ENCODE peak calls at places on chromosomes 16 and 17, in five cellular contexts. I, D, G, W and O are unnamed samples.

GRCh38 chr17:3946711-3947235 is 17.5 kb downstream of the ATP2A3 start:
- DNase-seq in G (no peak), D (no peak), I (no peak), W (no peak), O (no peak)

GRCh38 chr17:63193827-63194226 is 227.8 kb downstream of the TANC2 start:
- DNase-seq in G (no peak), W (no peak), I (no peak), D (no peak), O (no peak)

GRCh38 chr17:82356028-82356427 is 3.0 kb upstream of the TEX19 start:
- DNase-seq in W (no peak), D (peak; percentile 20), G (no peak), I (peak; percentile 54), O (no peak)

GRCh38 chr17:80124351-80124981 is 22.5 kb downstream of the EIF4A3 start:
- DNase-seq in I (peak; percentile 94), D (peak; percentile 89), W (no peak), G (no peak), O (no peak)

GRCh38 chr17:76716834-76717205 is 6.1 kb upstream of the MXRA7 start:
- DNase-seq in D (peak; percentile 97), W (no peak), G (no peak), I (no peak), O (no peak)

GRCh38 chr17:77223642-77224420 is 83.1 kb downstream of the SEC14L1 start:
- DNase-seq in I (no peak), W (no peak), G (no peak), D (no peak), O (no peak)

GRCh38 chr17:13609953-13610352 is 8.2 kb upstream of the HS3ST3A1 start:
- DNase-seq in D (no peak), W (no peak), I (no peak), G (no peak), O (no peak)

GRCh38 chr16:56930516-56931252 is 1.3 kb upstream of the HERPUD1 start:
- DNase-seq in G (peak; percentile 48), W (no peak), D (no peak), I (peak; percentile 62), O (no peak)

GRCh38 chr17:4583796-4584124 is 569 bp upstream of the SMTNL2 start:
- DNase-seq in W (no peak), I (peak; percentile 86), D (no peak), G (no peak), O (no peak)

GRCh38 chr16:28872952-28873351 is 5.3 kb upstream of the ATP2A1 start:
- DNase-seq in I (no peak), W (no peak), D (no peak), G (no peak), O (no peak)

GRCh38 chr17:56592487-56593072 is 919 bp upstream of the NOG start:
- DNase-seq in W (no peak), G (peak; percentile 67), I (peak; percentile 92), D (peak; percentile 23), O (peak; percentile 63)

GRCh38 chr17:77332981-77333685 is 192.4 kb downstream of the SEC14L1 start:
- DNase-seq in G (no peak), W (peak; percentile 96), I (no peak), D (peak; percentile 68), O (peak; percentile 13)

GRCh38 chr16:27723711-27724490 is 174.0 kb downstream of the KATNIP start:
- DNase-seq in G (no peak), D (no peak), W (no peak), I (no peak), O (no peak)

GRCh38 chr17:1490643-1491405 is 1.7 kb downstream of the MYO1C start:
- DNase-seq in G (peak; percentile 40), D (no peak), I (peak; percentile 87), W (no peak), O (peak; percentile 48)

GRCh38 chr17:38885044-38885727 is 15.3 kb downstream of the LASP1 start:
- DNase-seq in G (no peak), W (no peak), D (no peak), I (peak; percentile 60), O (no peak)

GRCh38 chr16:51175081-51175480 is 24.0 kb upstream of the SALL1 start:
- DNase-seq in I (no peak), D (no peak), W (no peak), G (no peak), O (no peak)

GRCh38 chr17:21043296-21044232 is 753 bp upstream of the USP22 start:
- DNase-seq in G (peak; percentile 94), W (peak; percentile 90), D (peak; percentile 99), I (peak; percentile 79), O (peak; percentile 94)

GRCh38 chr16:49061315-49061714 is 220.3 kb downstream of the CBLN1 start:
- DNase-seq in G (no peak), D (no peak), I (no peak), W (no peak), O (no peak)

GRCh38 chr16:26394409-26394808 is 672.3 kb upstream of the C16orf82 start:
- DNase-seq in I (no peak), D (no peak), W (no peak), G (no peak), O (no peak)

GRCh38 chr17:12107905-12108304 is 87.2 kb downstream of the MAP2K4 start:
- DNase-seq in I (no peak), W (no peak), D (peak; percentile 30), G (no peak), O (no peak)

GRCh38 chr17:76008630-76009425 is 8.2 kb downstream of the CDK3 start:
- DNase-seq in I (no peak), W (no peak), G (no peak), D (no peak), O (no peak)

GRCh38 chr17:63446981-63447687 is 1.0 kb upstream of the CYB561 start:
- DNase-seq in I (peak; percentile 90), G (peak; percentile 89), D (peak; percentile 81), W (no peak), O (peak; percentile 37)

GRCh38 chr16:81618661-81619060 is 160.4 kb upstream of the PLCG2 start:
- DNase-seq in D (no peak), W (no peak), I (no peak), G (no peak), O (no peak)

GRCh38 chr17:67157732-67158639 is 87.0 kb downstream of the HELZ start:
- DNase-seq in I (no peak), W (no peak), D (peak; percentile 63), G (peak; percentile 64), O (no peak)

GRCh38 chr17:77304746-77305473 is 164.1 kb downstream of the SEC14L1 start:
- DNase-seq in D (no peak), G (no peak), W (no peak), I (no peak), O (no peak)

GRCh38 chr17:57971572-57971971 is 16.4 kb upstream of the CUEDC1 start:
- DNase-seq in W (no peak), G (no peak), I (peak; percentile 36), D (no peak), O (no peak)

GRCh38 chr17:57979076-57979475 is 9.0 kb downstream of the VEZF1 start:
- DNase-seq in G (no peak), W (no peak), I (no peak), D (no peak), O (no peak)

GRCh38 chr17:57976594-57976993 is 11.5 kb downstream of the VEZF1 start:
- DNase-seq in G (no peak), D (no peak), W (no peak), I (no peak), O (no peak)

GRCh38 chr17:57972151-57972550 is 15.9 kb downstream of the VEZF1 start:
- DNase-seq in G (peak; percentile 34), I (peak; percentile 23), W (no peak), D (no peak), O (no peak)

GRCh38 chr17:57975044-57975443 is 13.0 kb downstream of the VEZF1 start:
- DNase-seq in G (no peak), I (no peak), D (peak; percentile 41), W (no peak), O (no peak)
- TF ChIP-seq CTCF in G (no peak), I (no peak), D (no peak), W (no peak), O (no peak)

GRCh38 chr16:21599994-21600773 is 807 bp downstream of the METTL9 start:
- DNase-seq in G (no peak), I (no peak), W (no peak), D (peak; percentile 44), O (no peak)
- TF ChIP-seq CTCF in G (no peak), I (peak; percentile 6), W (no peak), D (no peak), O (no peak)

GRCh38 chr16:54930034-54930938 is at the start of gene IRX5:
- DNase-seq in I (peak; percentile 95), G (peak; percentile 94), D (peak; percentile 96), W (peak; percentile 83), O (no peak)
- TF ChIP-seq CTCF in I (peak; percentile 53), G (no peak), D (no peak), W (no peak), O (no peak)

DNA sequence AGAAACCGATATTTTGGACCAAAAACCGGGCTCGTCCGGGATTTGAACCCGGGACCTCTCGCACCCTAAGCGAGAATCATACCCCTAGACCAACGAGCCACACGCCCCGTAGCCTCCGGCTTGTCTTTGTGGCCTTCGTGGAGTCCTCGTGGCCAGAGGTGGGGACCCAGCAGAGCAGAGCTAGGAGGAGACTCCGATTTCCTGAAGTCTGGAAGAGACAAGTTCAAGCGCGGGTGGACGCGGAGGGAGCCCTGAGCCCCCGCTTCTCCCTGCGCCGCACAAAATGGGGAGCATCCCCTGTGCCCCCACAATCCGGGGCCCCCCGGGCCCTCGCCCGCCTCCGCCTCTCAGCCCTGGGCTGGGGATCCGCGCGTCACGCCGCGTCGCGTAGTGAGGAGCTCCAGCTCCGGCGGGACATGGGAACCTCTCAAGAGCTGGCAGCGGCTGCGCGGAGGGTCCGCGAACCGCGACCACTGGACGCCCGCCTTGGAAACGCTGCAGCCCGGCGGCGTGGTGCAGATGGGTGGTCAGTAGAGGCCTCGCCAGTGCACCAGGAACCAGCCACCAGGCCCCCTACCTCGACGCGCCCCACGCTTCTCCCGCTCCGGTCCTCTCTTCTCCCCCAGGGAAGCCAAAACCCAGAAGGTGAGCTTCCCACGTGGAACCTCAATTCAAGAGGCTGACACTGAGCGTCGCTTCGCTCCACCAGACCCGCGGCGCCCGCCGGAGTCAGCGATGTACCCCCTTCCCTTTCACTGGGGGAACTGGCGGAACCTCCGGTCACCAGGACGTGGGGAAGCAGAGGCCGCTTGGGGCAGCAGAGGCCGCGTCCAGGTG is 5.2 kb upstream of the OR1F1 start:
- DNase-seq in I (peak; percentile 96), G (peak; percentile 78), W (no peak), D (peak; percentile 46), O (no peak)
- TF ChIP-seq CTCF in I (peak; percentile 53), G (peak; percentile 47), W (peak; percentile 41), D (peak; percentile 28), O (peak; percentile 54)

DNA sequence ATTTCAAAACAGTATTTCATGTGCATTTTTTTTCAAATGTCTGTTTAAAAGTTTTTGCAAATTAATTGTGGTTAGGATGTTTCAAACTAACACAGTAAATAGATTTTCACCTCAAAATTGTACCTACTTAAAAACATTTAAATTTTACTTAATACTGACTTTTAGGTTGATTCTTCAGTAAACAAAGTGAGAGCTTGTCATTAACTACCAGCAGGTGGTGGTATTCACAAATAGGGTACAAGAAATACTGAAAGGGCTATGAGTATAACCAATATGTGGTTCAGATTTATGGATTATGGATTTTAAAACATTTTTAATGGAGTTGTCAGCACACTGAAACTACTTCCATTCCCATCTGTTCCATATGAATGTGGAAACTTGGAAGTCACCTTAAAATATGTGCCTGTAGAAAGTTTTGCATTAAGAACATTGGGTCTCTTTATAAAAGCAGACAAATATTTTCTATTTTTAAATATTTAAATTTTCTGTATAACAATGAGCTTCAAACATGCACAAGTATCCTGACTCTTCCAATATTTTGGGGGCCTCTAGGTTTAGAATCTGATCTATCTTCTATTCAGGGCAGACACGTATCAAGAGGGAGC is 155.5 kb downstream of the SNX11 start:
- DNase-seq in D (peak; percentile 39), W (no peak), I (no peak), G (no peak), O (no peak)
- TF ChIP-seq CTCF in D (peak; percentile 64), W (no peak), I (peak; percentile 62), G (peak; percentile 50), O (peak; percentile 38)